ENCODE peak calls at places on chromosomes 12 and 14, in five cellular contexts. Y is HFFc6; M is naive thymus-derived CD8-positive, alpha-beta T cell; E is PC-9; V is NCI-H2081. S is an unnamed sample.

GRCh38 chr12:76583301-76583700 is 23.7 kb upstream of the OSBPL8 start:
- DNase-seq in Y (no peak), E (no peak), M (no peak), V (no peak), S (no peak)

GRCh38 chr12:8948711-8949524 is 527 bp downstream of the M6PR start:
- DNase-seq in E (no peak), Y (peak; percentile 21), M (no peak), V (no peak), S (peak; percentile 35)

GRCh38 chr14:22900088-22900799 is 17.2 kb downstream of the REM2 start:
- DNase-seq in V (peak; percentile 4), M (peak; percentile 30), Y (peak; percentile 58), E (peak; percentile 24), S (peak; percentile 56)

GRCh38 chr14:61477845-61478438 is 156.6 kb downstream of the PRKCH start:
- DNase-seq in E (peak; percentile 62), M (no peak), Y (no peak), V (no peak), S (peak; percentile 37)

GRCh38 chr14:37985826-37986470 is 221.8 kb upstream of the SSTR1 start:
- DNase-seq in E (peak; percentile 15), V (peak; percentile 30), M (peak; percentile 45), Y (peak; percentile 32), S (no peak)

GRCh38 chr12:120751389-120751788 is 25.8 kb downstream of the ACADS start:
- DNase-seq in V (no peak), E (no peak), M (no peak), Y (no peak), S (peak; percentile 3)

GRCh38 chr12:43805149-43805856 is 814 bp downstream of the TWF1 start:
- DNase-seq in Y (no peak), E (no peak), M (no peak), V (no peak), S (peak; percentile 16)

GRCh38 chr12:44847888-44848770 is 28.0 kb downstream of the NELL2 start:
- DNase-seq in E (no peak), M (peak; percentile 55), V (no peak), Y (no peak), S (no peak)

GRCh38 chr14:91119556-91120311 is 5.9 kb downstream of the DGLUCY start:
- DNase-seq in E (no peak), V (no peak), M (no peak), Y (peak; percentile 79), S (peak; percentile 95)

GRCh38 chr12:30847259-30847658 is 79.3 kb upstream of the TSPAN11 start:
- DNase-seq in V (peak; percentile 49), E (peak; percentile 33), Y (peak; percentile 73), M (no peak), S (peak; percentile 59)

GRCh38 chr14:74733241-74733640 is 20.3 kb downstream of the FCF1 start:
- DNase-seq in E (no peak), M (no peak), V (no peak), Y (no peak), S (no peak)

GRCh38 chr12:82937151-82937550 is 250.4 kb downstream of the TMTC2 start:
- DNase-seq in M (no peak), E (no peak), Y (no peak), V (no peak), S (no peak)

GRCh38 chr14:105315211-105315721 is 718 bp downstream of the PACS2 start:
- DNase-seq in Y (no peak), M (peak; percentile 45), V (peak; percentile 41), E (peak; percentile 54), S (peak; percentile 52)

GRCh38 chr14:63257299-63257698 is 53.1 kb downstream of the RHOJ start:
- DNase-seq in V (no peak), Y (no peak), E (no peak), M (no peak), S (no peak)

GRCh38 chr12:49038291-49038955 is 19.8 kb upstream of the PRKAG1 start:
- DNase-seq in E (no peak), V (no peak), M (no peak), Y (no peak), S (no peak)

S was measured in mammary epithelial cell.